ENCODE peak calls at places on chromosomes 6 and 20, in four cellular contexts. G, T, J and E are unnamed samples.

GRCh38 chr6:137339929-137340559 is 120.9 kb upstream of the IFNGR1 start:
- DNase-seq in G (peak), T (no peak), J (peak), E (no peak)

GRCh38 chr6:97885230-97885772 is 602.3 kb upstream of the MMS22L start:
- DNase-seq in G (no peak), T (no peak), J (no peak), E (no peak)

GRCh38 chr6:43274916-43275597 is 23.0 kb upstream of the SLC22A7 start:
- DNase-seq in G (peak), T (peak), J (no peak), E (no peak)

GRCh38 chr6:30743099-30744053 is 889 bp upstream of the FLOT1 start:
- DNase-seq in G (no peak), T (peak), J (no peak), E (no peak)

GRCh38 chr6:52317841-52318581 is 33.5 kb upstream of the MCM3 start:
- DNase-seq in G (no peak), T (no peak), J (peak), E (peak)

GRCh38 chr20:23920408-23920780 is 40.8 kb upstream of the CST5 start:
- DNase-seq in G (no peak), T (no peak), J (peak), E (no peak)

GRCh38 chr6:29602564-29603361 is 17.8 kb downstream of the OR2H2 start:
- DNase-seq in G (peak), T (no peak), J (no peak), E (no peak)

GRCh38 chr6:111092006-111092405 is 4.7 kb downstream of the SLC16A10 start:
- DNase-seq in G (no peak), T (no peak), J (no peak), E (no peak)

GRCh38 chr6:41818271-41819054 is 31.0 kb downstream of the TOMM6 start:
- DNase-seq in G (no peak), T (no peak), J (no peak), E (no peak)

GRCh38 chr20:3825526-3825925 is 5.2 kb downstream of the AP5S1 start:
- DNase-seq in G (no peak), T (no peak), J (no peak), E (no peak)
- TF ChIP-seq CTCF in G (no peak), T (no peak), J (no peak), E (no peak)

DNA sequence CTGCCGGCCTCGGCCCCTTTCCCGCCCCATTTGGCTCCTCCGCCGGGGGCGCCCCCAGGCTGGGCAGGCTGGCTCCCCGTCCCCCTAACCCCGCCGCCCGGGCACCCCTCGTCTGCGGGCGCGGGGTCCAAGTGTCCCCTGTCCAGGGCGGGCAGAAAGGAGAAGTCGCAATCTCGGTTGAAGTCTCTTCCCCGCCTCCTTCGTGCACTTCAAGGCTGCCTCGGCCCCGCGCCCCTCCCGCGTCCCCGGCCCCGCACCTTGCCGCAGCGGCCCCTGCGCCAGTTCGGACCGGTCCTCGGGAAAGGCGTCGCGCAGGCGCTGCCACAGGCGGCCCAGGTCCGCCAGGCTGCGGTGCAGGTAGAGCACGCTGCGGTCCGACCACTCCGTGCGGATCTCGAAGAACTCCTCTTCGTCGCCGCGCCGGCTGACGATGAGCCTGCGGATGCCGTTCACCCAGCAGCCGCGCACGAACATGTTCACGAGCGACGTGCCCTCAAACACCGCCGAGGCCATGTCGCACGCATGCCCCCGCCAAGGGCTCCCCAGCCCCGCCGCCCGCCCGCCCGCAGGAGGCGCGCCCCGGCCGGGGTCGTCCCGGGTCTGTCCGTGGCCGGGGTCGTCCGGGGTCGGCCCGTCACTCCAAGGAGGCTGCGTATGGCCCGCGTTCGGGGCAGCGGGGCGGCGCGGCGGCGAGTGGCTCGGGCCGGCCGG is at the start of gene PXDC1:
- DNase-seq in G (peak), T (peak), J (no peak), E (no peak)
- TF ChIP-seq CTCF in G (no peak), T (no peak), J (no peak), E (no peak)

GRCh38 chr6:18155273-18155863 is at the start of gene KDM1B:
- DNase-seq in G (peak), T (peak), J (peak), E (peak)
- TF ChIP-seq CTCF in G (no peak), T (no peak), J (no peak), E (no peak)

GRCh38 chr20:21509597-21510331 is 4.1 kb downstream of the NKX2-2 start:
- DNase-seq in G (peak), T (no peak), J (peak), E (peak)

GRCh38 chr20:21507275-21508229 is 6.3 kb downstream of the NKX2-2 start:
- DNase-seq in G (peak), T (no peak), J (no peak), E (no peak)

GRCh38 chr20:21508230-21509078 is 5.4 kb downstream of the NKX2-2 start:
- DNase-seq in G (peak), T (no peak), J (no peak), E (no peak)

GRCh38 chr20:21510414-21510971 is 3.4 kb downstream of the NKX2-2 start:
- DNase-seq in G (peak), T (no peak), J (peak), E (no peak)

GRCh38 chr20:21509079-21509596 is 4.7 kb downstream of the NKX2-2 start:
- DNase-seq in G (peak), T (no peak), J (no peak), E (no peak)
- TF ChIP-seq CTCF in G (no peak), T (no peak), J (no peak), E (no peak)

GRCh38 chr6:33406161-33406560 is 4.7 kb upstream of the PHF1 start:
- DNase-seq in G (no peak), T (no peak), J (no peak), E (no peak)

GRCh38 chr6:33410050-33410710 is 634 bp upstream of the PHF1 start:
- DNase-seq in G (peak), T (peak), J (peak), E (peak)

GRCh38 chr6:33404884-33405283 is 5.9 kb upstream of the PHF1 start:
- DNase-seq in G (no peak), T (no peak), J (no peak), E (no peak)

GRCh38 chr6:33405541-33405940 is 5.3 kb upstream of the PHF1 start:
- DNase-seq in G (no peak), T (no peak), J (no peak), E (no peak)

DNA sequence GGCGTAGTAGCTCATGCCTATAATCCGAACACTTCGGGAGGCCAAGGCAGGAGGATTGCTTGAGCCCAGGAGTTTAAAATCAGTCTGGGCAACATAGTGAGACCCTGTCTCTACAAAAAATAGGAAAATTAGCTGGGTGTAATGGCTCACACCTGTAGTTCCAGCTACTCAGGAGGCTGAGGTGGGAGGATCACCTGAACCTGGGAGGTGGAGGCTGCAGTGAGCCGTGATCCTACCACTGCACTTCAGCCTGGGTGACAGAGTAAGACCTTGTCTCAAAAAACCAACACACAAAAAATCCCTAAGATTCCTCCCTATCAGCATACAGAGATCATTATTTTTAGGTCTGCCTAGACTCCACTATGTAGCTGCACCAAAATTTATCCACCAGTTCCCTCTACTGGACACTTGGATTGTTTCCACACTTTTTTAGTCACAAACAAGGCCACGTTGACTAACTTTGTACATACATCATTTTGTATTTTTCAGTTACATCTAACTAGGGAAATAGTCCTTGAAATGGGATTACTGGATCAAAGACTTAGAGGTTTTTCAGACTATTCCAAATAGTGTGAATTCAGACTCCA is 3.6 kb upstream of the PHF1 start:
- DNase-seq in G (no peak), T (no peak), J (peak), E (peak)
- TF ChIP-seq CTCF in G (peak), T (no peak), J (peak), E (peak)

GRCh38 chr6:88477411-88477810 is 311.3 kb upstream of the CNR1 start:
- DNase-seq in G (no peak), T (no peak), J (no peak), E (no peak)
- TF ChIP-seq CTCF in G (no peak), T (no peak), J (no peak), E (no peak)

GRCh38 chr6:7543761-7544424 is 2.4 kb downstream of the DSP start:
- DNase-seq in G (peak), T (no peak), J (no peak), E (no peak)
- TF ChIP-seq CTCF in G (no peak), T (no peak), J (no peak), E (peak)

GRCh38 chr6:26113570-26113969 is 26.3 kb downstream of the HFE start:
- DNase-seq in G (no peak), T (no peak), J (no peak), E (no peak)

GRCh38 chr6:26105109-26105730 is 18.0 kb downstream of the HFE start:
- DNase-seq in G (no peak), T (no peak), J (no peak), E (no peak)

GRCh38 chr6:26107935-26108334 is 20.7 kb downstream of the HFE start:
- DNase-seq in G (no peak), T (no peak), J (no peak), E (no peak)

GRCh38 chr6:26105842-26106241 is 18.6 kb downstream of the HFE start:
- DNase-seq in G (no peak), T (no peak), J (peak), E (no peak)

DNA sequence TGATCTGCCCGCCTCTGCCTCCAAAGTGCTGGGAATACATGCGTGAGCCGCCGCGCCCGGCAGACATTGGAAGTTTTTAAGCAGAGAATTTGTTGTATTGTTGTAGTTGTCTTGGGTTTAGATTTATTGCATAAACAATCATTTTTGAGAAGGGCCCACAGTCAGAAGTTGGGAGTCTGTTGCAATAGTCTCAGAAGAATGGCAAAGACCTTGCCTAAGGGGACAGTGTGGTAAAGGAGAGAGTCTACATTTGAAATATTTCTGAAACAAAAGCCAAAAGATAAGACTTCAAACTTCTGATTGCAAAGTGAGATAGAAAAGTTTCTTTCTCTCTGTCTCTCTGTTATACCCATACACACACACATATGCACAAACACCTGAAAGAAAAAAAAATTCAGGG is 22.5 kb downstream of the HFE start:
- DNase-seq in G (no peak), T (no peak), J (no peak), E (no peak)
- TF ChIP-seq CTCF in G (no peak), T (no peak), J (no peak), E (no peak)